ENCODE peak calls at places on chromosome 11, in seven cellular contexts. One of them, this sample, is unnamed.

GRCh38 chr11:70612459-70613141 is 214.3 kb downstream of the CTTN start:
- DNase-seq in GM06990: no peak
- DNase-seq in spleen: peak; percentile 22
- DNase-seq in thoracic aorta: no peak
- DNase-seq in cardiac fibroblast: no peak
- DNase-seq in transverse colon: no peak
- DNase-seq in colonic mucosa: no peak
- DNase-seq in this sample: no peak

GRCh38 chr11:90601261-90601660 is 378.4 kb upstream of the CHORDC1 start:
- DNase-seq in GM06990: no peak
- DNase-seq in colonic mucosa: no peak
- DNase-seq in cardiac fibroblast: no peak
- DNase-seq in thoracic aorta: no peak
- DNase-seq in spleen: no peak
- DNase-seq in transverse colon: no peak
- DNase-seq in this sample: no peak

GRCh38 chr11:19316434-19316833 is 75.7 kb upstream of the E2F8 start:
- DNase-seq in cardiac fibroblast: peak; percentile 78
- DNase-seq in transverse colon: no peak
- DNase-seq in spleen: no peak
- DNase-seq in thoracic aorta: no peak
- DNase-seq in colonic mucosa: no peak
- DNase-seq in GM06990: no peak
- DNase-seq in this sample: no peak

GRCh38 chr11:122690801-122691649 is 35.5 kb downstream of the UBASH3B start:
- DNase-seq in colonic mucosa: no peak
- DNase-seq in thoracic aorta: no peak
- DNase-seq in transverse colon: no peak
- DNase-seq in GM06990: no peak
- DNase-seq in cardiac fibroblast: peak; percentile 71
- DNase-seq in spleen: no peak
- DNase-seq in this sample: no peak

GRCh38 chr11:9601041-9601875 is 27.8 kb downstream of the WEE1 start:
- DNase-seq in spleen: peak; percentile 75
- DNase-seq in colonic mucosa: peak; percentile 35
- DNase-seq in GM06990: peak; percentile 88
- DNase-seq in thoracic aorta: no peak
- DNase-seq in transverse colon: peak; percentile 39
- DNase-seq in cardiac fibroblast: peak; percentile 81
- DNase-seq in this sample: peak; percentile 35

GRCh38 chr11:75520688-75521087 is 5.1 kb downstream of the GDPD5 start:
- DNase-seq in colonic mucosa: no peak
- DNase-seq in thoracic aorta: peak; percentile 65
- DNase-seq in cardiac fibroblast: no peak
- DNase-seq in transverse colon: no peak
- DNase-seq in spleen: no peak
- DNase-seq in GM06990: no peak
- DNase-seq in this sample: no peak

GRCh38 chr11:98194611-98195010 is 826.1 kb upstream of the CNTN5 start:
- DNase-seq in colonic mucosa: no peak
- DNase-seq in cardiac fibroblast: no peak
- DNase-seq in spleen: no peak
- DNase-seq in thoracic aorta: no peak
- DNase-seq in transverse colon: no peak
- DNase-seq in GM06990: no peak
- DNase-seq in this sample: peak; percentile 11

GRCh38 chr11:85766801-85767200 is 44.1 kb downstream of the SYTL2 start:
- DNase-seq in transverse colon: no peak
- DNase-seq in GM06990: no peak
- DNase-seq in cardiac fibroblast: no peak
- DNase-seq in colonic mucosa: no peak
- DNase-seq in spleen: no peak
- DNase-seq in thoracic aorta: no peak
- DNase-seq in this sample: no peak

GRCh38 chr11:34198523-34198922 is 93.1 kb downstream of the NAT10 start:
- DNase-seq in colonic mucosa: no peak
- DNase-seq in transverse colon: no peak
- DNase-seq in spleen: no peak
- DNase-seq in cardiac fibroblast: no peak
- DNase-seq in thoracic aorta: no peak
- DNase-seq in GM06990: no peak
- DNase-seq in this sample: no peak

GRCh38 chr11:119029340-119030028 is 1.2 kb downstream of the SLC37A4 start:
- DNase-seq in spleen: peak; percentile 59
- DNase-seq in GM06990: no peak
- DNase-seq in thoracic aorta: no peak
- DNase-seq in cardiac fibroblast: no peak
- DNase-seq in colonic mucosa: peak; percentile 91
- DNase-seq in transverse colon: peak; percentile 87
- DNase-seq in this sample: no peak

GRCh38 chr11:128453444-128454336 is 133.7 kb downstream of the ETS1 start:
- DNase-seq in colonic mucosa: peak; percentile 61
- DNase-seq in GM06990: no peak
- DNase-seq in thoracic aorta: peak; percentile 55
- DNase-seq in transverse colon: peak; percentile 62
- DNase-seq in cardiac fibroblast: peak; percentile 97
- DNase-seq in spleen: no peak
- DNase-seq in this sample: peak; percentile 95

GRCh38 chr11:100640646-100641045 is 46.4 kb upstream of the ARHGAP42 start:
- DNase-seq in thoracic aorta: no peak
- DNase-seq in cardiac fibroblast: no peak
- DNase-seq in spleen: no peak
- DNase-seq in transverse colon: no peak
- DNase-seq in colonic mucosa: no peak
- DNase-seq in GM06990: no peak
- DNase-seq in this sample: no peak

GRCh38 chr11:46711288-46711687 is 7.7 kb upstream of the F2 start:
- DNase-seq in spleen: no peak
- DNase-seq in GM06990: no peak
- DNase-seq in transverse colon: no peak
- DNase-seq in cardiac fibroblast: peak; percentile 29
- DNase-seq in thoracic aorta: no peak
- DNase-seq in colonic mucosa: no peak
- DNase-seq in this sample: no peak

GRCh38 chr11:86245369-86246292 is 1.1 kb downstream of the EED start:
- DNase-seq in thoracic aorta: no peak
- DNase-seq in transverse colon: peak; percentile 15
- DNase-seq in spleen: peak; percentile 79
- DNase-seq in cardiac fibroblast: peak; percentile 9
- DNase-seq in GM06990: peak; percentile 44
- DNase-seq in colonic mucosa: peak; percentile 44
- DNase-seq in this sample: peak; percentile 35

GRCh38 chr11:35321111-35321510 is 98.2 kb downstream of the SLC1A2 start:
- DNase-seq in cardiac fibroblast: no peak
- DNase-seq in thoracic aorta: no peak
- DNase-seq in spleen: no peak
- DNase-seq in GM06990: no peak
- DNase-seq in transverse colon: no peak
- DNase-seq in colonic mucosa: no peak
- DNase-seq in this sample: no peak

GRCh38 chr11:2102883-2103213 is 36.3 kb downstream of the IGF2 start:
- DNase-seq in GM06990: no peak
- DNase-seq in spleen: no peak
- DNase-seq in cardiac fibroblast: no peak
- DNase-seq in transverse colon: no peak
- DNase-seq in thoracic aorta: no peak
- DNase-seq in colonic mucosa: no peak
- DNase-seq in this sample: no peak

GRCh38 chr11:2537896-2538855 is 93.4 kb downstream of the KCNQ1 start:
- DNase-seq in colonic mucosa: no peak
- DNase-seq in spleen: peak; percentile 61
- DNase-seq in transverse colon: peak; percentile 6
- DNase-seq in thoracic aorta: no peak
- DNase-seq in cardiac fibroblast: no peak
- DNase-seq in GM06990: no peak
- DNase-seq in this sample: no peak

GRCh38 chr11:64146036-64146943 is 19.6 kb downstream of the MACROD1 start:
- DNase-seq in transverse colon: peak; percentile 61
- DNase-seq in spleen: peak; percentile 87
- DNase-seq in GM06990: peak; percentile 33
- DNase-seq in cardiac fibroblast: peak; percentile 37
- DNase-seq in colonic mucosa: peak; percentile 71
- DNase-seq in thoracic aorta: no peak
- DNase-seq in this sample: peak; percentile 66

GRCh38 chr11:110986016-110986415 is 259.5 kb upstream of the POU2AF2 start:
- DNase-seq in spleen: no peak
- DNase-seq in transverse colon: no peak
- DNase-seq in thoracic aorta: no peak
- DNase-seq in cardiac fibroblast: no peak
- DNase-seq in colonic mucosa: no peak
- DNase-seq in GM06990: no peak
- DNase-seq in this sample: no peak

GRCh38 chr11:34300571-34301295 is 57.1 kb downstream of the ABTB2 start:
- DNase-seq in colonic mucosa: no peak
- DNase-seq in thoracic aorta: no peak
- DNase-seq in GM06990: no peak
- DNase-seq in transverse colon: no peak
- DNase-seq in spleen: no peak
- DNase-seq in cardiac fibroblast: no peak
- DNase-seq in this sample: no peak

GRCh38 chr11:111918390-111919256 is at the start of gene C11orf52:
- DNase-seq in GM06990: no peak
- DNase-seq in cardiac fibroblast: peak; percentile 52
- DNase-seq in spleen: no peak
- DNase-seq in transverse colon: peak; percentile 81
- DNase-seq in colonic mucosa: peak; percentile 87
- DNase-seq in thoracic aorta: no peak
- DNase-seq in this sample: peak; percentile 88

GRCh38 chr11:59247535-59248227 is 35.0 kb upstream of the MPEG1 start:
- DNase-seq in GM06990: no peak
- DNase-seq in spleen: no peak
- DNase-seq in colonic mucosa: no peak
- DNase-seq in cardiac fibroblast: peak; percentile 81
- DNase-seq in transverse colon: no peak
- DNase-seq in thoracic aorta: no peak
- DNase-seq in this sample: peak; percentile 34

GRCh38 chr11:1780700-1781592 is 17.2 kb upstream of the CTSD start:
- DNase-seq in spleen: peak; percentile 89
- DNase-seq in cardiac fibroblast: no peak
- DNase-seq in transverse colon: no peak
- DNase-seq in colonic mucosa: no peak
- DNase-seq in thoracic aorta: no peak
- DNase-seq in GM06990: no peak
- DNase-seq in this sample: no peak

GRCh38 chr11:62512961-62513360 is 33.6 kb downstream of the AHNAK start:
- DNase-seq in transverse colon: no peak
- DNase-seq in thoracic aorta: no peak
- DNase-seq in GM06990: no peak
- DNase-seq in cardiac fibroblast: no peak
- DNase-seq in spleen: no peak
- DNase-seq in colonic mucosa: no peak
- DNase-seq in this sample: no peak

GRCh38 chr11:59668188-59668949 is 468 bp downstream of the PATL1 start:
- DNase-seq in GM06990: peak; percentile 74
- DNase-seq in thoracic aorta: peak; percentile 25
- DNase-seq in spleen: peak; percentile 94
- DNase-seq in transverse colon: peak; percentile 58
- DNase-seq in cardiac fibroblast: peak; percentile 50
- DNase-seq in colonic mucosa: peak; percentile 62
- DNase-seq in this sample: peak; percentile 54

GRCh38 chr11:120527111-120527748 is 15.7 kb downstream of the GRIK4 start:
- DNase-seq in thoracic aorta: no peak
- DNase-seq in colonic mucosa: no peak
- DNase-seq in cardiac fibroblast: peak; percentile 47
- DNase-seq in spleen: peak; percentile 64
- DNase-seq in transverse colon: no peak
- DNase-seq in GM06990: no peak
- DNase-seq in this sample: no peak
- TF ChIP-seq CTCF in thoracic aorta: no peak
- TF ChIP-seq CTCF in colonic mucosa: no peak
- TF ChIP-seq CTCF in cardiac fibroblast: no peak
- TF ChIP-seq CTCF in spleen: no peak
- TF ChIP-seq CTCF in transverse colon: no peak
- TF ChIP-seq CTCF in GM06990: no peak
- TF ChIP-seq CTCF in this sample: no peak

DNA sequence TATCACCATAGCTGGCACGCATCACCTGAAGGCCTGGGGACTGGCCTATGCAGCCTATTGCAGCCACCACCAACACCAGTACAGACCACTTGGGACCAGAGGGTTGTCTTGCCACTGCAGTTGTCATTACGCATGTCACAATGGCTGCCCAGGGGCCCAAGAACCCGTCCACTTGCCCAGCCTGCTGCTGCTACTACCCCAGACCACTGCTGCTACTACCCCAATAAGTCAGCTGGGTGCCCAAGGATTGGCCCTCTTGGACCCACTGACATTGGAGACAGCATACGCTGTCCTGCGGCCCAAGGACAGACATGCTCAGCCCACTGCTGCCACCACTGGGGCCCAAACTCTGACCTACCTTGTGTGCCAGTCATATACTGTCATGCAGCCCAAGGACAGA is 102.7 kb upstream of the OR9Q1 start:
- DNase-seq in cardiac fibroblast: no peak
- DNase-seq in transverse colon: no peak
- DNase-seq in thoracic aorta: no peak
- DNase-seq in colonic mucosa: no peak
- DNase-seq in spleen: no peak
- DNase-seq in GM06990: no peak
- DNase-seq in this sample: no peak
- H3K4me3 ChIP-seq in cardiac fibroblast: no peak overlapping the region
- H3K4me3 ChIP-seq in transverse colon: no peak overlapping the region
- H3K4me3 ChIP-seq in thoracic aorta: no peak overlapping the region
- H3K4me3 ChIP-seq in colonic mucosa: no peak overlapping the region
- H3K4me3 ChIP-seq in spleen: no peak overlapping the region
- H3K4me3 ChIP-seq in GM06990: no peak overlapping the region
- H3K4me3 ChIP-seq in this sample: no peak overlapping the region

GRCh38 chr11:14973621-14974020 is 1.5 kb upstream of the CALCA start:
- DNase-seq in cardiac fibroblast: peak; percentile 11
- DNase-seq in GM06990: peak; percentile 40
- DNase-seq in transverse colon: no peak
- DNase-seq in colonic mucosa: no peak
- DNase-seq in spleen: peak; percentile 77
- DNase-seq in thoracic aorta: no peak
- DNase-seq in this sample: peak; percentile 23

GRCh38 chr11:14967581-14968214 is 4.5 kb downstream of the CALCA start:
- DNase-seq in colonic mucosa: no peak
- DNase-seq in cardiac fibroblast: no peak
- DNase-seq in spleen: no peak
- DNase-seq in GM06990: no peak
- DNase-seq in thoracic aorta: no peak
- DNase-seq in transverse colon: no peak
- DNase-seq in this sample: no peak

GRCh38 chr11:14972581-14973490 is 685 bp upstream of the CALCA start:
- DNase-seq in transverse colon: no peak
- DNase-seq in thoracic aorta: no peak
- DNase-seq in cardiac fibroblast: no peak
- DNase-seq in GM06990: no peak
- DNase-seq in spleen: no peak
- DNase-seq in colonic mucosa: no peak
- DNase-seq in this sample: no peak

GRCh38 chr11:14971865-14972580 is at the start of gene CALCA:
- DNase-seq in colonic mucosa: no peak
- DNase-seq in cardiac fibroblast: no peak
- DNase-seq in spleen: no peak
- DNase-seq in thoracic aorta: no peak
- DNase-seq in transverse colon: no peak
- DNase-seq in GM06990: no peak
- DNase-seq in this sample: no peak

GRCh38 chr11:14969922-14970323 is 2.2 kb downstream of the CALCA start:
- DNase-seq in transverse colon: peak; percentile 29
- DNase-seq in spleen: peak; percentile 79
- DNase-seq in thoracic aorta: no peak
- DNase-seq in GM06990: peak; percentile 29
- DNase-seq in cardiac fibroblast: no peak
- DNase-seq in colonic mucosa: peak; percentile 47
- DNase-seq in this sample: peak; percentile 38
- TF ChIP-seq CTCF in transverse colon: no peak
- TF ChIP-seq CTCF in spleen: peak; percentile 54
- TF ChIP-seq CTCF in thoracic aorta: peak; percentile 13
- TF ChIP-seq CTCF in GM06990: peak; percentile 79
- TF ChIP-seq CTCF in cardiac fibroblast: peak; percentile 80
- TF ChIP-seq CTCF in colonic mucosa: peak; percentile 10
- TF ChIP-seq CTCF in this sample: peak; percentile 53

GRCh38 chr11:120985718-120986569 is 38.0 kb upstream of the TBCEL start:
- DNase-seq in spleen: peak; percentile 76
- DNase-seq in colonic mucosa: peak; percentile 38
- DNase-seq in GM06990: peak; percentile 32
- DNase-seq in cardiac fibroblast: peak; percentile 60
- DNase-seq in thoracic aorta: no peak
- DNase-seq in transverse colon: peak; percentile 45
- DNase-seq in this sample: peak; percentile 46
- H3K4me3 ChIP-seq in spleen: peak overlapping the region; percentile 30
- H3K4me3 ChIP-seq in colonic mucosa: peak overlapping the region; percentile 30
- H3K4me3 ChIP-seq in GM06990: peak overlapping the region; percentile 42
- H3K4me3 ChIP-seq in cardiac fibroblast: peak overlapping the region; percentile 32
- H3K4me3 ChIP-seq in thoracic aorta: peak overlapping the region; percentile 70
- H3K4me3 ChIP-seq in transverse colon: peak overlapping the region; percentile 43
- H3K4me3 ChIP-seq in this sample: peak overlapping the region; percentile 13

This sample was measured in epithelial cell of esophagus.